ENCODE peak calls at places on chromosomes 12 and 14, in seven cellular contexts. M, T, J, W, Z, Q and F are unnamed samples.

GRCh38 chr14:90654831-90655276 is 161.4 kb downstream of the TTC7B start:
- DNase-seq in M (no peak), T (no peak), J (no peak), W (no peak), Z (peak), Q (no peak), F (no peak)

GRCh38 chr12:128811806-128812205 is 12.0 kb downstream of the SLC15A4 start:
- DNase-seq in M (no peak), T (no peak), J (no peak), W (no peak), Z (no peak), Q (no peak), F (no peak)

GRCh38 chr12:32891956-32892355 is 4.6 kb downstream of the PKP2 start:
- DNase-seq in M (no peak), T (peak), J (peak), W (peak), Z (peak), Q (no peak), F (no peak)

GRCh38 chr12:110531741-110532333 is 29.7 kb downstream of the RAD9B start:
- DNase-seq in M (peak), T (no peak), J (no peak), W (no peak), Z (no peak), Q (no peak), F (no peak)

GRCh38 chr12:45933504-45933903 is 56.9 kb downstream of the SCAF11 start:
- DNase-seq in M (no peak), T (no peak), J (no peak), W (no peak), Z (no peak), Q (no peak), F (no peak)

GRCh38 chr12:69703146-69703642 is 4.1 kb upstream of the BEST3 start:
- DNase-seq in M (no peak), T (no peak), J (no peak), W (no peak), Z (no peak), Q (no peak), F (no peak)

GRCh38 chr12:51848843-51849735 is 571 bp upstream of the FIGNL2 start:
- DNase-seq in M (no peak), T (no peak), J (peak), W (peak), Z (no peak), Q (no peak), F (no peak)

GRCh38 chr12:49540229-49541139 is 1.7 kb downstream of the KCNH3 start:
- DNase-seq in M (no peak), T (no peak), J (no peak), W (no peak), Z (no peak), Q (no peak), F (peak)

GRCh38 chr14:31402764-31403163 is 17.6 kb downstream of the HEATR5A start:
- DNase-seq in M (no peak), T (no peak), J (peak), W (no peak), Z (no peak), Q (no peak), F (no peak)

GRCh38 chr12:131060011-131060703 is 106.5 kb downstream of the ADGRD1 start:
- DNase-seq in M (no peak), T (peak), J (no peak), W (no peak), Z (no peak), Q (peak), F (no peak)

GRCh38 chr12:57173089-57173488 is 25.7 kb upstream of the LRP1-AS start:
- DNase-seq in M (no peak), T (no peak), J (peak), W (peak), Z (peak), Q (no peak), F (no peak)

GRCh38 chr14:67461341-67461985 is 27.1 kb downstream of the TMEM229B start:
- DNase-seq in M (no peak), T (no peak), J (no peak), W (no peak), Z (no peak), Q (no peak), F (peak)

GRCh38 chr14:92917041-92917940 is 5.7 kb upstream of the CHGA start:
- DNase-seq in M (no peak), T (no peak), J (no peak), W (no peak), Z (no peak), Q (no peak), F (no peak)

GRCh38 chr12:32400114-32400672 is 835 bp downstream of the FGD4 start:
- DNase-seq in M (peak), T (no peak), J (peak), W (peak), Z (no peak), Q (no peak), F (no peak)

GRCh38 chr12:57340104-57340503 is 89.1 kb upstream of the STAC3 start:
- DNase-seq in M (no peak), T (no peak), J (peak), W (peak), Z (no peak), Q (peak), F (no peak)

GRCh38 chr14:97185186-97185585 is 388.0 kb downstream of the VRK1 start:
- DNase-seq in M (no peak), T (no peak), J (peak), W (no peak), Z (no peak), Q (no peak), F (no peak)
- H3K27ac ChIP-seq in M (no peak), T (no peak), J (no peak), W (no peak), Z (no peak), Q (no peak), F (no peak)

GRCh38 chr14:72023128-72024042 is 91.2 kb downstream of the RGS6 start:
- DNase-seq in M (no peak), T (no peak), J (peak), W (no peak), Z (no peak), Q (no peak), F (no peak)

GRCh38 chr14:72024504-72024903 is 92.3 kb downstream of the RGS6 start:
- DNase-seq in M (no peak), T (no peak), J (no peak), W (no peak), Z (no peak), Q (no peak), F (no peak)

DNA sequence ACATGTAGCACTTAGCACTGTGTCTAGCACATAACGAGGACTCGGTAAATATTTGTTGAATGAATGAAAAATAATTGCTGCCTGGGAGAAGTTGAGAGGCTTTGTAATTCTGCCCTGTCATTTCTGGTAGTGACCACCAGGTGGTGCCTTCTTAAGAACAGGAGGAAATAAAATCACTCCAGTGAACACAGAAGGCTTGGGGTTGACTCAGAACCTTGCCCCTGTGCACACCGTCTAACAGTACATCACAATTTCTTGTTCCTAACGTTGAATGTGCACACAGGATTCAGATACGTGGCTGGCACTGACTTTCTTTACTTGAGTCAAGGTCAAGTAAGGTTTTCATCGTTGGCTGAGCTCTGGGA is 91.8 kb downstream of the RGS6 start:
- DNase-seq in M (peak), T (no peak), J (peak), W (peak), Z (peak), Q (peak), F (no peak)
- H3K27ac ChIP-seq in M (no peak), T (no peak), J (no peak), W (no peak), Z (no peak), Q (no peak), F (no peak)

GRCh38 chr14:58770501-58770982 is 132.8 kb downstream of the DACT1 start:
- DNase-seq in M (no peak), T (no peak), J (no peak), W (no peak), Z (no peak), Q (no peak), F (no peak)
- H3K27ac ChIP-seq in M (no peak), T (no peak), J (no peak), W (no peak), Z (no peak), Q (no peak), F (no peak)

GRCh38 chr12:4118601-4119156 is 154.9 kb upstream of the CCND2 start:
- DNase-seq in M (no peak), T (peak), J (no peak), W (no peak), Z (no peak), Q (no peak), F (no peak)
- H3K27ac ChIP-seq in M (peak), T (no peak), J (no peak), W (no peak), Z (no peak), Q (no peak), F (no peak)

DNA sequence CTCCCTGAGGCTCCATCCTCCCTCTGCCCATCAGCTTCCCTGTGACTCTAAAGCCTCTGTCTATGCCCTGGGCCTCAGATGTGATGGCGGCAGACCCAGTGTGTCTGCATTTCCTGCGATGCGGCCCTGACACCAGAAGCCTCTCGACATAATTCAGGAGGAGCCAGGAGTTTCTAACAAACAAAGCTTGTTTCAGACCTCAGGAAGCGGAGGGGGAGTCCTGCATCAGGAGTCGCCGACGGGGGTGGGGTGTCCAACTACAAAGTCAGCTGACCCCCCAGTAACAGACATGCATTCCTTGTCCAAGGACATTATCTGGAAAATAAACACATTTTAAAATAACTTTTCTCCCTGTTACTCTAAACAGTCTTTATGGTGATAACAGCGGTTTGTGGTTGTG is 167.5 kb downstream of the DPF3 start:
- DNase-seq in M (no peak), T (peak), J (no peak), W (no peak), Z (no peak), Q (no peak), F (no peak)
- H3K27ac ChIP-seq in M (no peak), T (peak), J (no peak), W (no peak), Z (no peak), Q (no peak), F (no peak)

DNA sequence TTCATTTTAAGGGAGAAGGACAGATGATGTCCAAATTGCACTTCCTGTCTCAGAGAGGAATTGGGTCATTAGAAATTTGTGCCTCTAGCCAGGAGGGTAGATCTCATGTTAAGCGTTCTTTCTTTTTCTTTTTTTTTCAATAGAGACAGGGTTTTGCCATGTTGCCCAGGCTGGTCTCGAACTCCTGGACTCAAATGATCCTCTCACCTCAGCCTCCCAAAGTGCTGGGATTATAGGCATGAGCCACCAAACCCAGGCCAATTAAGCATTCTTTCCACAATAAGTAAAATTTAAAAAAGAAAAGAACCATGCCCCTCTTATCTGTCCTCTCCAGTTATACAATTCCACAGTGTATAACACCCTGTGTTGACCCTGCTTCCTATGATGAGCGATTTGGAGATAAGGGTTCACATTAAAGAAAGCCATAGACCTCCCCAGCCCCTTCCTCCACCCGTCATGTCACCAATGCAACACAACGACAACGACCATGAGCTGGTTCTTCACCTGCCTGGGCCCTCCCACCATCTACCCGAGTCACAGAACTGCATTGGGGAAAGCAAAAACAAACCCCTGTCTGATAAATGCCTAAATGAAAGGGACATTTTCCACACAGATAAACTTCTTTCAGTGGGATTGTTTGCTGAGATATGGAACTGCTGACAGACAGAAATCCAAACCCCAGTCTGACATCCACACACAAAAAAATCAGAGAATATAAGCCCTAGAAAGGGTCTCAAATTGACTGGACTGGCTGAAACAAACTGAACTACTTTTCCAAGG is 37.3 kb downstream of the SSH1 start:
- DNase-seq in M (no peak), T (no peak), J (no peak), W (no peak), Z (no peak), Q (no peak), F (no peak)
- H3K27ac ChIP-seq in M (no peak), T (no peak), J (no peak), W (no peak), Z (no peak), Q (peak), F (peak)

GRCh38 chr14:56181666-56182065 is 63.5 kb downstream of the PELI2 start:
- DNase-seq in M (no peak), T (no peak), J (no peak), W (no peak), Z (no peak), Q (no peak), F (no peak)
- H3K27ac ChIP-seq in M (no peak), T (no peak), J (no peak), W (no peak), Z (no peak), Q (no peak), F (no peak)

DNA sequence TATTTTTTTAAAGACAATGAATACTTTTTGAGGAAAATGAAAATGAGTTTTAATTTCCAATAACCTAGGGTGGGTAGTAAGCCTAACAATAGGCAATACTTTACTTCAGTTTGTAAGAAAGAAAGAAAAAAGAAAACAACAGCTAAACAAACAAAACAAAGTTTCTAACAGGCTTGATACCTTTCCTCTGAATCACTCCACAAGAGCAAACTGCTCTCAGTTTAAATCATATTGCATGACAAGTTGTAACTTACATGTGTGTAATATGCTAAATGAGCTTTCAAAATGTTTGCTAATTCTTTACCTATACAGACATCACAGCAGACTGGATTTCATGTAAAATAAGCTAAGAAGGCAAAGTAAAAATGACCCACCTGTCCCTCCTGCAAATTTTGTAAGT is 6.7 kb upstream of the LMO3 start:
- DNase-seq in M (no peak), T (no peak), J (no peak), W (no peak), Z (no peak), Q (no peak), F (peak)
- H3K27ac ChIP-seq in M (no peak), T (no peak), J (no peak), W (no peak), Z (no peak), Q (peak), F (peak)

GRCh38 chr12:132488127-132489077 is 1.5 kb upstream of the FBRSL1 start:
- DNase-seq in M (no peak), T (no peak), J (no peak), W (no peak), Z (no peak), Q (peak), F (no peak)
- H3K27ac ChIP-seq in M (no peak), T (no peak), J (no peak), W (no peak), Z (no peak), Q (peak), F (no peak)